ENCODE peak calls at places on chromosomes 13 and 19, in nine cellular contexts. T, G, Q, H, A, X, S, K and B are unnamed samples.

GRCh38 chr19:18504886-18505610 is 16.8 kb downstream of the ELL start:
- DNase-seq in T (no peak), G (no peak), Q (no peak), H (peak; percentile 45), A (no peak), X (no peak), S (no peak), K (no peak), B (no peak)

GRCh38 chr19:13441810-13442512 is 64.3 kb downstream of the CACNA1A start:
- DNase-seq in T (peak; percentile 37), G (no peak), Q (no peak), H (peak; percentile 20), A (peak; percentile 5), X (no peak), S (no peak), K (peak; percentile 64), B (peak; percentile 52)

GRCh38 chr19:50795665-50796073 is 5.5 kb downstream of the ACP4 start:
- DNase-seq in T (no peak), G (no peak), Q (no peak), H (no peak), A (no peak), X (no peak), S (no peak), K (no peak), B (no peak)

GRCh38 chr19:2230029-2230531 is 6.0 kb downstream of the PLEKHJ1 start:
- DNase-seq in T (no peak), G (no peak), Q (no peak), H (no peak), A (no peak), X (no peak), S (no peak), K (no peak), B (no peak)

GRCh38 chr13:38900188-38900587 is 90.4 kb downstream of the STOML3 start:
- DNase-seq in T (no peak), G (no peak), Q (no peak), H (no peak), A (no peak), X (no peak), S (no peak), K (peak; percentile 54), B (no peak)

GRCh38 chr19:35901055-35901644 is 810 bp upstream of the NFKBID start:
- DNase-seq in T (peak; percentile 65), G (no peak), Q (no peak), H (no peak), A (no peak), X (no peak), S (no peak), K (no peak), B (peak; percentile 33)

GRCh38 chr19:55482128-55482961 is 2.6 kb upstream of the NAT14 start:
- DNase-seq in T (no peak), G (no peak), Q (peak; percentile 10), H (no peak), A (no peak), X (no peak), S (no peak), K (no peak), B (no peak)

GRCh38 chr19:10288662-10289166 is 1.0 kb upstream of the ICAM5 start:
- DNase-seq in T (peak; percentile 49), G (no peak), Q (peak; percentile 48), H (peak; percentile 66), A (no peak), X (peak; percentile 79), S (peak; percentile 37), K (peak; percentile 87), B (no peak)

GRCh38 chr13:78265098-78265497 is 338.3 kb downstream of the POU4F1 start:
- DNase-seq in T (no peak), G (no peak), Q (no peak), H (no peak), A (no peak), X (no peak), S (no peak), K (peak; percentile 46), B (no peak)

GRCh38 chr19:34364830-34365462 is at the start of gene GPI:
- DNase-seq in T (peak; percentile 39), G (no peak), Q (peak; percentile 70), H (peak; percentile 72), A (peak; percentile 66), X (peak; percentile 85), S (peak; percentile 69), K (peak; percentile 72), B (peak; percentile 76)

GRCh38 chr19:48681127-48681470 is 8.3 kb upstream of the NTN5 start:
- DNase-seq in T (peak; percentile 92), G (no peak), Q (no peak), H (no peak), A (no peak), X (no peak), S (peak; percentile 57), K (no peak), B (peak; percentile 46)

GRCh38 chr13:61095885-61096284 is 319.8 kb downstream of the PCDH20 start:
- DNase-seq in T (no peak), G (no peak), Q (no peak), H (no peak), A (no peak), X (no peak), S (no peak), K (no peak), B (no peak)

GRCh38 chr19:52270266-52270885 is 989 bp downstream of the ZNF766 start:
- DNase-seq in T (peak; percentile 15), G (no peak), Q (peak; percentile 26), H (peak; percentile 12), A (peak; percentile 11), X (no peak), S (no peak), K (peak; percentile 33), B (peak; percentile 16)

GRCh38 chr13:43785681-43786471 is 896 bp downstream of the ENOX1 start:
- DNase-seq in T (peak; percentile 62), G (no peak), Q (peak; percentile 87), H (peak; percentile 69), A (peak; percentile 72), X (peak; percentile 70), S (peak; percentile 70), K (peak; percentile 73), B (peak; percentile 82)

DNA sequence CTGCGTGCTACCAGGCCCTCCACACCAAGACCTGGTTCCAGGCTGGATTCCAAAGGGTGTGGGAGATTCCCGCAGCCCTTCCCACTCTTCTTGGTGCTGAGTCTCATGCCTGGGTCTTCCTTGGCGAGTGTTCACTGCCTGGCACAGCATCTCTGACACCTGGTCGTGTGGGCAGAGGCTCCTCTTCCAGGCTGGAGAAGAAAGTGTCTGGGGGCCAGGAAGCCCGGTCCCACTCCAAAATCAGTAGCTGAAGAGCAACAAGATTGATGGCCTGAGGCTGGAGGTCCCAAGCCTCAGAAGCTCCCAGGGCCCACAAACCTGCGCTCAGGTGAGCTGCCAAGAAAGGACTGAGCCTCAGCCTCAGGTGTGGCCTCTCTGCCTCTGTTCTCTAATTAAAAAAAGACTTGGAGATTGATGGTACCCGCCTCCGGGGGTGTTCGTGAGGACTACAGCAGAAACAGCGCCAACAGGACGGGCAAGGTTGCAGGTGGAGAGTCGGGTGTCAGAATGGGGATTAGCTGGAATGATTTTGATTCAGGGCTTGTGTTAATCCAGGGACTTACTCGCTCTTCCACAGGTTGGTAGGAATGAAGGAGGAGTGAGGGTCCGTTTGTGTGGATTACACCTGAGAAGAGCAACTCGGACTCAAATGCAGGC is 217.5 kb downstream of the TEX29 start:
- DNase-seq in T (no peak), G (no peak), Q (no peak), H (no peak), A (no peak), X (no peak), S (no peak), K (no peak), B (no peak)
- H3K27me3 ChIP-seq in T (no peaks in the 10 kb centered on the region), G (peaks cover 5% of the 10 kb centered on the region), Q (peaks cover 80% of the 10 kb centered on the region), H (peaks cover 62% of the 10 kb centered on the region), A (no peaks in the 10 kb centered on the region), X (peaks cover 68% of the 10 kb centered on the region), S (peaks cover 88% of the 10 kb centered on the region), K (peaks cover 66% of the 10 kb centered on the region), B (peaks cover 9% of the 10 kb centered on the region)

GRCh38 chr19:40717880-40718773 is 1.2 kb downstream of the ITPKC start:
- DNase-seq in T (peak; percentile 10), G (no peak), Q (no peak), H (peak; percentile 45), A (peak; percentile 30), X (peak; percentile 83), S (no peak), K (peak; percentile 28), B (peak; percentile 51)

GRCh38 chr19:40718774-40719391 is 2.0 kb downstream of the ITPKC start:
- DNase-seq in T (peak; percentile 54), G (no peak), Q (no peak), H (peak; percentile 93), A (peak; percentile 85), X (peak; percentile 94), S (peak; percentile 92), K (no peak), B (peak; percentile 62)

GRCh38 chr19:40717325-40717879 is 490 bp downstream of the ITPKC start:
- DNase-seq in T (peak; percentile 12), G (no peak), Q (no peak), H (no peak), A (no peak), X (peak; percentile 75), S (no peak), K (no peak), B (no peak)

GRCh38 chr19:40721140-40721486 is 4.2 kb downstream of the ITPKC start:
- DNase-seq in T (no peak), G (no peak), Q (no peak), H (no peak), A (no peak), X (no peak), S (no peak), K (no peak), B (no peak)

GRCh38 chr19:40719414-40719894 is 2.5 kb downstream of the ITPKC start:
- DNase-seq in T (no peak), G (no peak), Q (no peak), H (no peak), A (no peak), X (no peak), S (no peak), K (no peak), B (no peak)
- H3K4me3 ChIP-seq in T (peak overlapping the region; percentile 94), G (peak overlapping the region; percentile 77), Q (no peak overlapping the region), H (peak overlapping the region; percentile 96), A (peak overlapping the region; percentile 5), X (peak overlapping the region; percentile 75), S (peak overlapping the region; percentile 75), K (no peak overlapping the region), B (peak overlapping the region; percentile 63)

DNA sequence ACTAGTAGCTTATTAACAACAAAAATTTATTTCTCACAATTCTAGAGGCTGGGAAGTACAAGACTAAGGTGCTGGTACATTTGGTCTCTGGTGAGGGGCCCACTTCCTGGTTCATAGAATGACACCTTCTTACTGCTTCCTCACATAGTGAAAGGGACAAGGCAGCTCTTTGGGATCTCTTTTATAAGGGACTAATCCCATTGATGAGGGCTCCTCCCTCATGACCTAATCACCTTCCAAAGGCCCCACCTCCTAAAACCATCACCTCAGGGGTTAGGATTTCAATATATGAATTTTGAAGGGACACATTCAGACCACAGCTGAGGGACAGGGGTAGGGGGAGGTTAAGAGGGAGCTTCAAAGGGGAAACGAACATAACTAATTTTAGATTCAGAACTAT is 20.3 kb downstream of the SPART start:
- DNase-seq in T (no peak), G (no peak), Q (no peak), H (no peak), A (no peak), X (no peak), S (no peak), K (no peak), B (no peak)
- H3K36me3 ChIP-seq in T (peaks cover 4% of the 10 kb centered on the region), G (no peaks in the 10 kb centered on the region), Q (peaks cover 6% of the 10 kb centered on the region), H (no peaks in the 10 kb centered on the region), A (peaks cover 40% of the 10 kb centered on the region), X (peaks cover 88% of the 10 kb centered on the region), S (peaks cover 83% of the 10 kb centered on the region), K (peaks cover 86% of the 10 kb centered on the region), B (peaks cover 84% of the 10 kb centered on the region)

DNA sequence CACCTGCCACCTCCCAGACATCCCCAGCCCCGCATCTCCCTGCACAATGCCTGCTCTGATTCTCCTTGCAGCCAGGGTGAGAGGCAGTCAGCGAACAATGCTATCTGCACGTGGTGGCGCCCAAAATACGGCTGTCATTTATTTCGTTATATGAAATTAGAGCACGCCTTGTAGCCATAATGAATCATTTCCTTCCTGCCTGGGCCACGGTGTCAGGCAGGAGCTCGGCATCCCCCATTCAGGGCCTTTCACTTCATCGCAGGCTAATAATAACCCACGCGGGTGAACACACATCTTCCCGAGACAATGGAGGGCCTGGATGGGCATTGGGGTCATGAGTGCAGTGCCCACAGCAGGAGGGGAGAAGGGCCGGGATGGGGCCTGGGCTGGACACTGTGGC is 143.7 kb upstream of the ZNF507 start:
- DNase-seq in T (no peak), G (no peak), Q (no peak), H (no peak), A (no peak), X (no peak), S (no peak), K (peak; percentile 66), B (no peak)
- H3K27me3 ChIP-seq in T (no peaks in the 10 kb centered on the region), G (peaks cover 5% of the 10 kb centered on the region), Q (no peaks in the 10 kb centered on the region), H (no peaks in the 10 kb centered on the region), A (no peaks in the 10 kb centered on the region), X (no peaks in the 10 kb centered on the region), S (peaks cover 33% of the 10 kb centered on the region), K (no peaks in the 10 kb centered on the region), B (peaks cover 2% of the 10 kb centered on the region)